ENCODE peak calls at places on chromosomes 7 and 10, in six cellular contexts. U is lower lobe of right lung, G is progenitor cell of endocrine pancreas, M is A549, P is brain microvascular endothelial cell, I is astrocyte of the cerebellum. S is an unnamed sample.

GRCh38 chr7:93046641-93047040 is 71.1 kb downstream of the SAMD9 start:
- DNase-seq in M (peak; percentile 38), I (no peak), P (no peak), U (no peak), G (no peak), S (peak; percentile 40)

GRCh38 chr7:54864718-54865117 is 105.7 kb upstream of the SEC61G start:
- DNase-seq in P (no peak), M (no peak), I (no peak), U (no peak), G (no peak), S (no peak)

GRCh38 chr10:86756511-86757109 is at the start of gene BMPR1A:
- DNase-seq in U (no peak), M (peak; percentile 90), P (peak; percentile 65), I (peak; percentile 74), G (peak; percentile 94), S (peak; percentile 95)

GRCh38 chr7:40024841-40025240 is 74.8 kb downstream of the CDK13 start:
- DNase-seq in I (no peak), U (no peak), P (no peak), G (no peak), M (no peak), S (no peak)

GRCh38 chr10:1679821-1680650 is 57.3 kb downstream of the ADARB2 start:
- DNase-seq in U (no peak), M (no peak), G (no peak), I (no peak), P (no peak), S (no peak)

GRCh38 chr7:131106681-131107342 is 220.9 kb upstream of the MKLN1 start:
- DNase-seq in G (no peak), I (no peak), M (peak; percentile 60), P (peak; percentile 18), U (peak; percentile 65), S (peak; percentile 50)

GRCh38 chr7:91826377-91826776 is 54.1 kb downstream of the MTERF1 start:
- DNase-seq in G (no peak), P (no peak), U (no peak), I (no peak), M (no peak), S (no peak)

GRCh38 chr10:2508971-2509605 is 558.3 kb upstream of the PFKP start:
- DNase-seq in U (no peak), P (peak; percentile 40), G (no peak), M (no peak), I (peak; percentile 88), S (no peak)

GRCh38 chr10:15461353-15462108 is 90.4 kb upstream of the FAM171A1 start:
- DNase-seq in U (no peak), M (peak; percentile 73), G (no peak), I (no peak), P (peak; percentile 69), S (no peak)

GRCh38 chr7:128982105-128982504 is 44.4 kb downstream of the IRF5 start:
- DNase-seq in U (no peak), M (no peak), P (no peak), G (no peak), I (no peak), S (no peak)

GRCh38 chr10:101616415-101617101 is 28.4 kb downstream of the DPCD start:
- DNase-seq in P (no peak), M (no peak), I (no peak), U (no peak), G (no peak), S (no peak)

GRCh38 chr7:6575246-6576023 is 1.8 kb upstream of the ZDHHC4 start:
- DNase-seq in G (no peak), M (no peak), I (no peak), U (no peak), P (no peak), S (no peak)

GRCh38 chr7:52100-52499 is 140.3 kb upstream of the FAM20C start:
- DNase-seq in P (no peak), G (no peak), I (no peak), M (no peak), U (peak; percentile 45), S (no peak)

GRCh38 chr7:14836571-14837189 is 65.9 kb downstream of the DGKB start:
- DNase-seq in P (peak; percentile 94), M (no peak), G (no peak), U (no peak), I (peak; percentile 71), S (peak; percentile 63)

GRCh38 chr10:117221156-117221711 is 19.7 kb upstream of the SLC18A2 start:
- DNase-seq in U (no peak), M (peak; percentile 87), P (peak; percentile 2), I (no peak), G (no peak), S (no peak)

GRCh38 chr7:147771344-147771743 is 819.2 kb upstream of the C7orf33 start:
- DNase-seq in I (no peak), M (no peak), U (no peak), G (no peak), P (no peak), S (no peak)

GRCh38 chr10:103929396-103929921 is 11.5 kb upstream of the STN1 start:
- DNase-seq in U (no peak), I (no peak), M (no peak), P (no peak), G (no peak), S (peak; percentile 69)

GRCh38 chr10:103931603-103932002 is 13.6 kb upstream of the STN1 start:
- DNase-seq in M (no peak), P (no peak), G (no peak), U (no peak), I (no peak), S (no peak)

GRCh38 chr10:103928784-103929183 is 10.8 kb upstream of the STN1 start:
- DNase-seq in P (no peak), I (no peak), M (no peak), G (no peak), U (no peak), S (no peak)

GRCh38 chr10:103930449-103930848 is 12.5 kb upstream of the STN1 start:
- DNase-seq in M (no peak), I (no peak), U (no peak), G (no peak), P (no peak), S (no peak)

DNA sequence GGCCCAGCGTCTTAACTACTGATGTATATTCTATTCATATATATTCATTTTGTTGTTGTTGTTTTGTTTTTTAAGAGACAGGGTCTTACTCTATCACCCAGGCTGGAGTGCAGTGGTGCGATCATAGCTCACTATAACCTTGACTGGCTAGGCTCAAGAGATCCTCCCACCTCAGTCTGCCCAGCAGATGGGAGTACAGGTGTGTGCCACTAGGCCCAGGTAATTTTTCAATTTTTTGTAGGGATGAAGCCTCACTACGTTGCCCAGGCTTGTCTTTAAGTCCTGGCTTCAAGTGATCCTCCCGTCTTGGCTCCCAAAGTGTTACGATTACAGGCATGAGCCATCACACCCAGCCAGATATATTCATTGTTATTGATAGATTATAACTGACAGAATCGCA is 12.9 kb upstream of the STN1 start:
- DNase-seq in G (no peak), I (no peak), P (no peak), U (no peak), M (no peak), S (no peak)
- TF ChIP-seq CTCF in G (no peak), I (no peak), P (no peak), U (no peak), M (no peak), S (no peak)

GRCh38 chr10:44306762-44307161 is 78.1 kb downstream of the CXCL12 start:
- DNase-seq in M (no peak), I (no peak), U (no peak), G (no peak), P (no peak), S (no peak)
- TF ChIP-seq CTCF in M (peak; percentile 15), I (peak; percentile 4), U (no peak), G (peak; percentile 40), P (peak; percentile 26), S (no peak)

GRCh38 chr7:110397927-110398660 is 692.8 kb upstream of the LRRN3 start:
- DNase-seq in M (peak; percentile 4), P (no peak), I (no peak), U (no peak), G (no peak), S (no peak)
- TF ChIP-seq CTCF in M (no peak), P (no peak), I (no peak), U (no peak), G (no peak), S (no peak)

GRCh38 chr10:123298583-123298982 is 144.4 kb downstream of the BUB3 start:
- DNase-seq in I (no peak), G (no peak), M (no peak), P (no peak), U (no peak), S (no peak)
- TF ChIP-seq CTCF in I (no peak), G (no peak), M (no peak), P (no peak), U (no peak), S (no peak)